ENCODE peak calls at places on chromosome 17, in six cellular contexts. One of them, this sample, is unnamed.

GRCh38 chr17:74442670-74443515 is 11.0 kb downstream of the GPRC5C start:
- DNase-seq in activated T-helper 1 cell treated with anti-CD3 and anti-CD28 coated beads, Interleukin-12 subunit alpha, Interleukin-12 subunit beta, Interleukin-2, Interleukin-4 antibody, amounts not matched to agents 30 ng/mL and 10 ng/mL and 1 ng/mL, durations not matched to agents 14 hours and 24 hours and 36 hours: no peak
- DNase-seq in germinal center: peak; percentile 54
- DNase-seq in esophagus squamous epithelium: no peak
- DNase-seq in ELR: no peak
- DNase-seq in NCI-H345: peak; percentile 87
- DNase-seq in this sample: peak; percentile 52

GRCh38 chr17:73227379-73227778 is 34.3 kb downstream of the CPSF4L start:
- DNase-seq in activated T-helper 1 cell treated with anti-CD3 and anti-CD28 coated beads, Interleukin-12 subunit alpha, Interleukin-12 subunit beta, Interleukin-2, Interleukin-4 antibody, amounts not matched to agents 30 ng/mL and 10 ng/mL and 1 ng/mL, durations not matched to agents 14 hours and 24 hours and 36 hours: no peak
- DNase-seq in germinal center: no peak
- DNase-seq in esophagus squamous epithelium: no peak
- DNase-seq in ELR: peak; percentile 19
- DNase-seq in NCI-H345: no peak
- DNase-seq in this sample: no peak

GRCh38 chr17:51611585-51611984 is 351.2 kb downstream of the UTP18 start:
- DNase-seq in activated T-helper 1 cell treated with anti-CD3 and anti-CD28 coated beads, Interleukin-12 subunit alpha, Interleukin-12 subunit beta, Interleukin-2, Interleukin-4 antibody, amounts not matched to agents 30 ng/mL and 10 ng/mL and 1 ng/mL, durations not matched to agents 14 hours and 24 hours and 36 hours: no peak
- DNase-seq in germinal center: no peak
- DNase-seq in esophagus squamous epithelium: no peak
- DNase-seq in ELR: no peak
- DNase-seq in NCI-H345: no peak
- DNase-seq in this sample: no peak

GRCh38 chr17:17612085-17613022 is 20.8 kb upstream of the PEMT start:
- DNase-seq in activated T-helper 1 cell treated with anti-CD3 and anti-CD28 coated beads, Interleukin-12 subunit alpha, Interleukin-12 subunit beta, Interleukin-2, Interleukin-4 antibody, amounts not matched to agents 30 ng/mL and 10 ng/mL and 1 ng/mL, durations not matched to agents 14 hours and 24 hours and 36 hours: no peak
- DNase-seq in germinal center: no peak
- DNase-seq in esophagus squamous epithelium: no peak
- DNase-seq in ELR: no peak
- DNase-seq in NCI-H345: no peak
- DNase-seq in this sample: no peak

GRCh38 chr17:41308918-41309359 is at the start of gene KRTAP16-1:
- DNase-seq in activated T-helper 1 cell treated with anti-CD3 and anti-CD28 coated beads, Interleukin-12 subunit alpha, Interleukin-12 subunit beta, Interleukin-2, Interleukin-4 antibody, amounts not matched to agents 30 ng/mL and 10 ng/mL and 1 ng/mL, durations not matched to agents 14 hours and 24 hours and 36 hours: no peak
- DNase-seq in germinal center: no peak
- DNase-seq in esophagus squamous epithelium: no peak
- DNase-seq in ELR: no peak
- DNase-seq in NCI-H345: no peak
- DNase-seq in this sample: no peak

GRCh38 chr17:43994272-43995149 is 9.9 kb upstream of the NAGS start:
- DNase-seq in activated T-helper 1 cell treated with anti-CD3 and anti-CD28 coated beads, Interleukin-12 subunit alpha, Interleukin-12 subunit beta, Interleukin-2, Interleukin-4 antibody, amounts not matched to agents 30 ng/mL and 10 ng/mL and 1 ng/mL, durations not matched to agents 14 hours and 24 hours and 36 hours: peak; percentile 55
- DNase-seq in germinal center: peak; percentile 64
- DNase-seq in esophagus squamous epithelium: no peak
- DNase-seq in ELR: peak; percentile 79
- DNase-seq in NCI-H345: peak; percentile 45
- DNase-seq in this sample: peak; percentile 95

GRCh38 chr17:45688353-45688752 is 95.8 kb upstream of the CRHR1 start:
- DNase-seq in activated T-helper 1 cell treated with anti-CD3 and anti-CD28 coated beads, Interleukin-12 subunit alpha, Interleukin-12 subunit beta, Interleukin-2, Interleukin-4 antibody, amounts not matched to agents 30 ng/mL and 10 ng/mL and 1 ng/mL, durations not matched to agents 14 hours and 24 hours and 36 hours: no peak
- DNase-seq in germinal center: no peak
- DNase-seq in esophagus squamous epithelium: no peak
- DNase-seq in ELR: no peak
- DNase-seq in NCI-H345: no peak
- DNase-seq in this sample: no peak

GRCh38 chr17:3972281-3972731 is 8.1 kb upstream of the ATP2A3 start:
- DNase-seq in activated T-helper 1 cell treated with anti-CD3 and anti-CD28 coated beads, Interleukin-12 subunit alpha, Interleukin-12 subunit beta, Interleukin-2, Interleukin-4 antibody, amounts not matched to agents 30 ng/mL and 10 ng/mL and 1 ng/mL, durations not matched to agents 14 hours and 24 hours and 36 hours: no peak
- DNase-seq in germinal center: peak; percentile 32
- DNase-seq in esophagus squamous epithelium: no peak
- DNase-seq in ELR: no peak
- DNase-seq in NCI-H345: no peak
- DNase-seq in this sample: peak; percentile 10

GRCh38 chr17:65407017-65407416 is 154.4 kb downstream of the AXIN2 start:
- DNase-seq in activated T-helper 1 cell treated with anti-CD3 and anti-CD28 coated beads, Interleukin-12 subunit alpha, Interleukin-12 subunit beta, Interleukin-2, Interleukin-4 antibody, amounts not matched to agents 30 ng/mL and 10 ng/mL and 1 ng/mL, durations not matched to agents 14 hours and 24 hours and 36 hours: no peak
- DNase-seq in germinal center: no peak
- DNase-seq in esophagus squamous epithelium: no peak
- DNase-seq in ELR: no peak
- DNase-seq in NCI-H345: no peak
- DNase-seq in this sample: no peak

GRCh38 chr17:3004150-3004801 is 59.1 kb downstream of the OR1D5 start:
- DNase-seq in activated T-helper 1 cell treated with anti-CD3 and anti-CD28 coated beads, Interleukin-12 subunit alpha, Interleukin-12 subunit beta, Interleukin-2, Interleukin-4 antibody, amounts not matched to agents 30 ng/mL and 10 ng/mL and 1 ng/mL, durations not matched to agents 14 hours and 24 hours and 36 hours: no peak
- DNase-seq in germinal center: peak; percentile 78
- DNase-seq in esophagus squamous epithelium: peak; percentile 77
- DNase-seq in ELR: peak; percentile 81
- DNase-seq in NCI-H345: peak; percentile 97
- DNase-seq in this sample: peak; percentile 100

GRCh38 chr17:10751569-10751968 is 21.7 kb upstream of the TMEM220 start:
- DNase-seq in activated T-helper 1 cell treated with anti-CD3 and anti-CD28 coated beads, Interleukin-12 subunit alpha, Interleukin-12 subunit beta, Interleukin-2, Interleukin-4 antibody, amounts not matched to agents 30 ng/mL and 10 ng/mL and 1 ng/mL, durations not matched to agents 14 hours and 24 hours and 36 hours: no peak
- DNase-seq in germinal center: no peak
- DNase-seq in esophagus squamous epithelium: no peak
- DNase-seq in ELR: no peak
- DNase-seq in NCI-H345: no peak
- DNase-seq in this sample: no peak

GRCh38 chr17:62611308-62611707 is 16.2 kb upstream of the MRC2 start:
- DNase-seq in activated T-helper 1 cell treated with anti-CD3 and anti-CD28 coated beads, Interleukin-12 subunit alpha, Interleukin-12 subunit beta, Interleukin-2, Interleukin-4 antibody, amounts not matched to agents 30 ng/mL and 10 ng/mL and 1 ng/mL, durations not matched to agents 14 hours and 24 hours and 36 hours: no peak
- DNase-seq in germinal center: no peak
- DNase-seq in esophagus squamous epithelium: no peak
- DNase-seq in ELR: no peak
- DNase-seq in NCI-H345: no peak
- DNase-seq in this sample: no peak

GRCh38 chr17:42311240-42312034 is 23.1 kb downstream of the STAT5A start:
- DNase-seq in activated T-helper 1 cell treated with anti-CD3 and anti-CD28 coated beads, Interleukin-12 subunit alpha, Interleukin-12 subunit beta, Interleukin-2, Interleukin-4 antibody, amounts not matched to agents 30 ng/mL and 10 ng/mL and 1 ng/mL, durations not matched to agents 14 hours and 24 hours and 36 hours: no peak
- DNase-seq in germinal center: no peak
- DNase-seq in esophagus squamous epithelium: no peak
- DNase-seq in ELR: peak; percentile 77
- DNase-seq in NCI-H345: no peak
- DNase-seq in this sample: peak; percentile 97

GRCh38 chr17:4968916-4969550 is 1.4 kb upstream of the SPAG7 start:
- DNase-seq in activated T-helper 1 cell treated with anti-CD3 and anti-CD28 coated beads, Interleukin-12 subunit alpha, Interleukin-12 subunit beta, Interleukin-2, Interleukin-4 antibody, amounts not matched to agents 30 ng/mL and 10 ng/mL and 1 ng/mL, durations not matched to agents 14 hours and 24 hours and 36 hours: no peak
- DNase-seq in germinal center: no peak
- DNase-seq in esophagus squamous epithelium: no peak
- DNase-seq in ELR: peak; percentile 95
- DNase-seq in NCI-H345: no peak
- DNase-seq in this sample: peak; percentile 96

GRCh38 chr17:6608321-6608720 is 32.2 kb downstream of the KIAA0753 start:
- DNase-seq in activated T-helper 1 cell treated with anti-CD3 and anti-CD28 coated beads, Interleukin-12 subunit alpha, Interleukin-12 subunit beta, Interleukin-2, Interleukin-4 antibody, amounts not matched to agents 30 ng/mL and 10 ng/mL and 1 ng/mL, durations not matched to agents 14 hours and 24 hours and 36 hours: no peak
- DNase-seq in germinal center: no peak
- DNase-seq in esophagus squamous epithelium: no peak
- DNase-seq in ELR: peak; percentile 78
- DNase-seq in NCI-H345: no peak
- DNase-seq in this sample: no peak

GRCh38 chr17:32993977-32994376 is 2.3 kb downstream of the SPACA3 start:
- DNase-seq in activated T-helper 1 cell treated with anti-CD3 and anti-CD28 coated beads, Interleukin-12 subunit alpha, Interleukin-12 subunit beta, Interleukin-2, Interleukin-4 antibody, amounts not matched to agents 30 ng/mL and 10 ng/mL and 1 ng/mL, durations not matched to agents 14 hours and 24 hours and 36 hours: no peak
- DNase-seq in germinal center: no peak
- DNase-seq in esophagus squamous epithelium: no peak
- DNase-seq in ELR: no peak
- DNase-seq in NCI-H345: no peak
- DNase-seq in this sample: no peak

GRCh38 chr17:17866897-17867296 is 30.1 kb upstream of the SREBF1 start:
- DNase-seq in activated T-helper 1 cell treated with anti-CD3 and anti-CD28 coated beads, Interleukin-12 subunit alpha, Interleukin-12 subunit beta, Interleukin-2, Interleukin-4 antibody, amounts not matched to agents 30 ng/mL and 10 ng/mL and 1 ng/mL, durations not matched to agents 14 hours and 24 hours and 36 hours: no peak
- DNase-seq in germinal center: no peak
- DNase-seq in esophagus squamous epithelium: no peak
- DNase-seq in ELR: no peak
- DNase-seq in NCI-H345: no peak
- DNase-seq in this sample: peak; percentile 61

GRCh38 chr17:3788200-3788599 is 12.8 kb downstream of the ITGAE start:
- DNase-seq in activated T-helper 1 cell treated with anti-CD3 and anti-CD28 coated beads, Interleukin-12 subunit alpha, Interleukin-12 subunit beta, Interleukin-2, Interleukin-4 antibody, amounts not matched to agents 30 ng/mL and 10 ng/mL and 1 ng/mL, durations not matched to agents 14 hours and 24 hours and 36 hours: no peak
- DNase-seq in germinal center: no peak
- DNase-seq in esophagus squamous epithelium: no peak
- DNase-seq in ELR: no peak
- DNase-seq in NCI-H345: no peak
- DNase-seq in this sample: no peak

GRCh38 chr17:36118477-36119353 is 15.1 kb downstream of the CCL4 start:
- DNase-seq in activated T-helper 1 cell treated with anti-CD3 and anti-CD28 coated beads, Interleukin-12 subunit alpha, Interleukin-12 subunit beta, Interleukin-2, Interleukin-4 antibody, amounts not matched to agents 30 ng/mL and 10 ng/mL and 1 ng/mL, durations not matched to agents 14 hours and 24 hours and 36 hours: no peak
- DNase-seq in germinal center: no peak
- DNase-seq in esophagus squamous epithelium: no peak
- DNase-seq in ELR: no peak
- DNase-seq in NCI-H345: no peak
- DNase-seq in this sample: no peak

GRCh38 chr17:39767147-39767546 is 29.4 kb downstream of the GRB7 start:
- DNase-seq in activated T-helper 1 cell treated with anti-CD3 and anti-CD28 coated beads, Interleukin-12 subunit alpha, Interleukin-12 subunit beta, Interleukin-2, Interleukin-4 antibody, amounts not matched to agents 30 ng/mL and 10 ng/mL and 1 ng/mL, durations not matched to agents 14 hours and 24 hours and 36 hours: no peak
- DNase-seq in germinal center: no peak
- DNase-seq in esophagus squamous epithelium: no peak
- DNase-seq in ELR: no peak
- DNase-seq in NCI-H345: no peak
- DNase-seq in this sample: no peak

GRCh38 chr17:67469208-67469980 is 92.3 kb downstream of the PITPNC1 start:
- DNase-seq in activated T-helper 1 cell treated with anti-CD3 and anti-CD28 coated beads, Interleukin-12 subunit alpha, Interleukin-12 subunit beta, Interleukin-2, Interleukin-4 antibody, amounts not matched to agents 30 ng/mL and 10 ng/mL and 1 ng/mL, durations not matched to agents 14 hours and 24 hours and 36 hours: no peak
- DNase-seq in germinal center: no peak
- DNase-seq in esophagus squamous epithelium: no peak
- DNase-seq in ELR: no peak
- DNase-seq in NCI-H345: no peak
- DNase-seq in this sample: no peak

GRCh38 chr17:65684631-65685030 is 123.2 kb upstream of the AXIN2 start:
- DNase-seq in activated T-helper 1 cell treated with anti-CD3 and anti-CD28 coated beads, Interleukin-12 subunit alpha, Interleukin-12 subunit beta, Interleukin-2, Interleukin-4 antibody, amounts not matched to agents 30 ng/mL and 10 ng/mL and 1 ng/mL, durations not matched to agents 14 hours and 24 hours and 36 hours: no peak
- DNase-seq in germinal center: no peak
- DNase-seq in esophagus squamous epithelium: no peak
- DNase-seq in ELR: peak; percentile 74
- DNase-seq in NCI-H345: no peak
- DNase-seq in this sample: no peak

GRCh38 chr17:77919276-77919675 is 39.2 kb upstream of the TNRC6C start:
- DNase-seq in activated T-helper 1 cell treated with anti-CD3 and anti-CD28 coated beads, Interleukin-12 subunit alpha, Interleukin-12 subunit beta, Interleukin-2, Interleukin-4 antibody, amounts not matched to agents 30 ng/mL and 10 ng/mL and 1 ng/mL, durations not matched to agents 14 hours and 24 hours and 36 hours: no peak
- DNase-seq in germinal center: no peak
- DNase-seq in esophagus squamous epithelium: no peak
- DNase-seq in ELR: no peak
- DNase-seq in NCI-H345: no peak
- DNase-seq in this sample: no peak

GRCh38 chr17:22669721-22670120 is 977.4 kb downstream of the KCNJ18 start:
- DNase-seq in activated T-helper 1 cell treated with anti-CD3 and anti-CD28 coated beads, Interleukin-12 subunit alpha, Interleukin-12 subunit beta, Interleukin-2, Interleukin-4 antibody, amounts not matched to agents 30 ng/mL and 10 ng/mL and 1 ng/mL, durations not matched to agents 14 hours and 24 hours and 36 hours: no peak
- DNase-seq in germinal center: no peak
- DNase-seq in esophagus squamous epithelium: no peak
- DNase-seq in ELR: no peak
- DNase-seq in NCI-H345: no peak
- DNase-seq in this sample: no peak

GRCh38 chr17:49435630-49436029 is 20.9 kb upstream of the PHB1 start:
- DNase-seq in activated T-helper 1 cell treated with anti-CD3 and anti-CD28 coated beads, Interleukin-12 subunit alpha, Interleukin-12 subunit beta, Interleukin-2, Interleukin-4 antibody, amounts not matched to agents 30 ng/mL and 10 ng/mL and 1 ng/mL, durations not matched to agents 14 hours and 24 hours and 36 hours: no peak
- DNase-seq in germinal center: no peak
- DNase-seq in esophagus squamous epithelium: no peak
- DNase-seq in ELR: no peak
- DNase-seq in NCI-H345: no peak
- DNase-seq in this sample: no peak

GRCh38 chr17:41402161-41402560 is 4.8 kb upstream of the KRT31 start:
- DNase-seq in activated T-helper 1 cell treated with anti-CD3 and anti-CD28 coated beads, Interleukin-12 subunit alpha, Interleukin-12 subunit beta, Interleukin-2, Interleukin-4 antibody, amounts not matched to agents 30 ng/mL and 10 ng/mL and 1 ng/mL, durations not matched to agents 14 hours and 24 hours and 36 hours: no peak
- DNase-seq in germinal center: no peak
- DNase-seq in esophagus squamous epithelium: no peak
- DNase-seq in ELR: peak; percentile 25
- DNase-seq in NCI-H345: no peak
- DNase-seq in this sample: no peak

GRCh38 chr17:9044796-9045470 is 23.6 kb downstream of the NTN1 start:
- DNase-seq in activated T-helper 1 cell treated with anti-CD3 and anti-CD28 coated beads, Interleukin-12 subunit alpha, Interleukin-12 subunit beta, Interleukin-2, Interleukin-4 antibody, amounts not matched to agents 30 ng/mL and 10 ng/mL and 1 ng/mL, durations not matched to agents 14 hours and 24 hours and 36 hours: no peak
- DNase-seq in germinal center: no peak
- DNase-seq in esophagus squamous epithelium: no peak
- DNase-seq in ELR: no peak
- DNase-seq in NCI-H345: no peak
- DNase-seq in this sample: no peak

GRCh38 chr17:78305801-78306200 is 54.1 kb downstream of the SOCS3 start:
- DNase-seq in activated T-helper 1 cell treated with anti-CD3 and anti-CD28 coated beads, Interleukin-12 subunit alpha, Interleukin-12 subunit beta, Interleukin-2, Interleukin-4 antibody, amounts not matched to agents 30 ng/mL and 10 ng/mL and 1 ng/mL, durations not matched to agents 14 hours and 24 hours and 36 hours: no peak
- DNase-seq in germinal center: no peak
- DNase-seq in esophagus squamous epithelium: no peak
- DNase-seq in ELR: no peak
- DNase-seq in NCI-H345: no peak
- DNase-seq in this sample: peak; percentile 3

GRCh38 chr17:73288534-73289302 is 23.1 kb downstream of the CDC42EP4 start:
- DNase-seq in activated T-helper 1 cell treated with anti-CD3 and anti-CD28 coated beads, Interleukin-12 subunit alpha, Interleukin-12 subunit beta, Interleukin-2, Interleukin-4 antibody, amounts not matched to agents 30 ng/mL and 10 ng/mL and 1 ng/mL, durations not matched to agents 14 hours and 24 hours and 36 hours: no peak
- DNase-seq in germinal center: no peak
- DNase-seq in esophagus squamous epithelium: no peak
- DNase-seq in ELR: no peak
- DNase-seq in NCI-H345: no peak
- DNase-seq in this sample: no peak

GRCh38 chr17:81094744-81095607 is 60.0 kb downstream of the BAIAP2 start:
- DNase-seq in activated T-helper 1 cell treated with anti-CD3 and anti-CD28 coated beads, Interleukin-12 subunit alpha, Interleukin-12 subunit beta, Interleukin-2, Interleukin-4 antibody, amounts not matched to agents 30 ng/mL and 10 ng/mL and 1 ng/mL, durations not matched to agents 14 hours and 24 hours and 36 hours: peak; percentile 77
- DNase-seq in germinal center: no peak
- DNase-seq in esophagus squamous epithelium: no peak
- DNase-seq in ELR: peak; percentile 100
- DNase-seq in NCI-H345: peak; percentile 97
- DNase-seq in this sample: peak; percentile 100

GRCh38 chr17:68775338-68775737 is 174.2 kb upstream of the FAM20A start:
- DNase-seq in activated T-helper 1 cell treated with anti-CD3 and anti-CD28 coated beads, Interleukin-12 subunit alpha, Interleukin-12 subunit beta, Interleukin-2, Interleukin-4 antibody, amounts not matched to agents 30 ng/mL and 10 ng/mL and 1 ng/mL, durations not matched to agents 14 hours and 24 hours and 36 hours: no peak
- DNase-seq in germinal center: no peak
- DNase-seq in esophagus squamous epithelium: no peak
- DNase-seq in ELR: peak; percentile 27
- DNase-seq in NCI-H345: no peak
- DNase-seq in this sample: no peak

GRCh38 chr17:67546578-67547527 is 169.8 kb downstream of the PITPNC1 start:
- DNase-seq in activated T-helper 1 cell treated with anti-CD3 and anti-CD28 coated beads, Interleukin-12 subunit alpha, Interleukin-12 subunit beta, Interleukin-2, Interleukin-4 antibody, amounts not matched to agents 30 ng/mL and 10 ng/mL and 1 ng/mL, durations not matched to agents 14 hours and 24 hours and 36 hours: no peak
- DNase-seq in germinal center: peak; percentile 47
- DNase-seq in esophagus squamous epithelium: no peak
- DNase-seq in ELR: no peak
- DNase-seq in NCI-H345: no peak
- DNase-seq in this sample: peak; percentile 89